ENCODE peak calls at places on chromosomes 13 and 19, in seven cellular contexts. One of them, this sample, is unnamed.

GRCh38 chr19:40947114-40947513 is 44.0 kb upstream of the CYP2B6 start:
- DNase-seq in HepG2: no peak
- DNase-seq in GM12878: no peak
- DNase-seq in HCT116: no peak
- DNase-seq in K562: no peak
- DNase-seq in H1: no peak
- DNase-seq in SK-N-SH: no peak
- DNase-seq in this sample: no peak

GRCh38 chr13:26941345-26942174 is 181.0 kb upstream of the GPR12 start:
- DNase-seq in SK-N-SH: no peak
- DNase-seq in K562: no peak
- DNase-seq in HCT116: no peak
- DNase-seq in HepG2: no peak
- DNase-seq in H1: no peak
- DNase-seq in GM12878: no peak
- DNase-seq in this sample: no peak

GRCh38 chr19:14177496-14178074 is 28.4 kb downstream of the ADGRL1 start:
- DNase-seq in H1: no peak
- DNase-seq in GM12878: no peak
- DNase-seq in HepG2: no peak
- DNase-seq in HCT116: no peak
- DNase-seq in K562: no peak
- DNase-seq in SK-N-SH: peak
- DNase-seq in this sample: no peak

GRCh38 chr13:67792151-67792665 is 562.1 kb upstream of the PCDH9 start:
- DNase-seq in HepG2: no peak
- DNase-seq in HCT116: no peak
- DNase-seq in K562: no peak
- DNase-seq in H1: no peak
- DNase-seq in SK-N-SH: no peak
- DNase-seq in GM12878: no peak
- DNase-seq in this sample: no peak

GRCh38 chr19:28522545-28522922 is 690.4 kb downstream of the UQCRFS1 start:
- DNase-seq in HCT116: no peak
- DNase-seq in HepG2: no peak
- DNase-seq in H1: no peak
- DNase-seq in K562: peak
- DNase-seq in GM12878: no peak
- DNase-seq in SK-N-SH: no peak
- DNase-seq in this sample: no peak

GRCh38 chr13:45714170-45714569 is 12.1 kb downstream of the CBY2 start:
- DNase-seq in HepG2: no peak
- DNase-seq in SK-N-SH: no peak
- DNase-seq in GM12878: no peak
- DNase-seq in HCT116: no peak
- DNase-seq in K562: no peak
- DNase-seq in H1: no peak
- DNase-seq in this sample: no peak

GRCh38 chr19:8567522-8568172 is 9.6 kb downstream of the MYO1F start:
- DNase-seq in K562: no peak
- DNase-seq in GM12878: no peak
- DNase-seq in HCT116: no peak
- DNase-seq in SK-N-SH: no peak
- DNase-seq in HepG2: no peak
- DNase-seq in H1: no peak
- DNase-seq in this sample: no peak

GRCh38 chr19:6970478-6970877 is 50.8 kb downstream of the MBD3L2B start:
- DNase-seq in K562: peak
- DNase-seq in SK-N-SH: peak
- DNase-seq in H1: no peak
- DNase-seq in HCT116: peak
- DNase-seq in HepG2: no peak
- DNase-seq in GM12878: no peak
- DNase-seq in this sample: no peak

GRCh38 chr19:10872551-10873107 is 1.3 kb downstream of the CARM1 start:
- DNase-seq in K562: no peak
- DNase-seq in GM12878: no peak
- DNase-seq in H1: no peak
- DNase-seq in HepG2: no peak
- DNase-seq in SK-N-SH: no peak
- DNase-seq in HCT116: no peak
- DNase-seq in this sample: no peak

GRCh38 chr19:1446713-1447564 is 3.0 kb upstream of the APC2 start:
- DNase-seq in HCT116: no peak
- DNase-seq in K562: peak
- DNase-seq in H1: no peak
- DNase-seq in GM12878: no peak
- DNase-seq in HepG2: no peak
- DNase-seq in SK-N-SH: peak
- DNase-seq in this sample: no peak

GRCh38 chr13:58455094-58455493 is 823.5 kb downstream of the PCDH17 start:
- DNase-seq in H1: no peak
- DNase-seq in GM12878: no peak
- DNase-seq in K562: no peak
- DNase-seq in HCT116: no peak
- DNase-seq in HepG2: no peak
- DNase-seq in SK-N-SH: no peak
- DNase-seq in this sample: no peak

GRCh38 chr13:58452123-58452623 is 820.6 kb downstream of the PCDH17 start:
- DNase-seq in H1: peak
- DNase-seq in SK-N-SH: no peak
- DNase-seq in HepG2: peak
- DNase-seq in K562: no peak
- DNase-seq in GM12878: no peak
- DNase-seq in HCT116: no peak
- DNase-seq in this sample: no peak
- TF ChIP-seq JUND in H1: no peak
- TF ChIP-seq JUND in SK-N-SH: no peak
- TF ChIP-seq JUND in HepG2: no peak
- TF ChIP-seq JUND in K562: no peak
- TF ChIP-seq JUND in GM12878: no peak
- TF ChIP-seq JUND in HCT116: no peak
- TF ChIP-seq JUND in this sample: no peak

GRCh38 chr13:78875792-78876580 is 217.0 kb upstream of the OBI1 start:
- DNase-seq in GM12878: no peak
- DNase-seq in HCT116: no peak
- DNase-seq in K562: no peak
- DNase-seq in SK-N-SH: no peak
- DNase-seq in H1: peak
- DNase-seq in HepG2: no peak
- DNase-seq in this sample: peak
- TF ChIP-seq JUND in GM12878: no peak
- TF ChIP-seq JUND in HCT116: no peak
- TF ChIP-seq JUND in K562: no peak
- TF ChIP-seq JUND in SK-N-SH: no peak
- TF ChIP-seq JUND in H1: no peak
- TF ChIP-seq JUND in HepG2: no peak
- TF ChIP-seq JUND in this sample: no peak

GRCh38 chr13:43054803-43055802 is 31.7 kb downstream of the DNAJC15 start:
- DNase-seq in HepG2: peak
- DNase-seq in H1: no peak
- DNase-seq in SK-N-SH: no peak
- DNase-seq in GM12878: no peak
- DNase-seq in K562: no peak
- DNase-seq in HCT116: no peak
- DNase-seq in this sample: no peak
- TF ChIP-seq JUND in HepG2: no peak
- TF ChIP-seq JUND in H1: peak
- TF ChIP-seq JUND in SK-N-SH: no peak
- TF ChIP-seq JUND in GM12878: no peak
- TF ChIP-seq JUND in K562: no peak
- TF ChIP-seq JUND in HCT116: no peak
- TF ChIP-seq JUND in this sample: no peak

DNA sequence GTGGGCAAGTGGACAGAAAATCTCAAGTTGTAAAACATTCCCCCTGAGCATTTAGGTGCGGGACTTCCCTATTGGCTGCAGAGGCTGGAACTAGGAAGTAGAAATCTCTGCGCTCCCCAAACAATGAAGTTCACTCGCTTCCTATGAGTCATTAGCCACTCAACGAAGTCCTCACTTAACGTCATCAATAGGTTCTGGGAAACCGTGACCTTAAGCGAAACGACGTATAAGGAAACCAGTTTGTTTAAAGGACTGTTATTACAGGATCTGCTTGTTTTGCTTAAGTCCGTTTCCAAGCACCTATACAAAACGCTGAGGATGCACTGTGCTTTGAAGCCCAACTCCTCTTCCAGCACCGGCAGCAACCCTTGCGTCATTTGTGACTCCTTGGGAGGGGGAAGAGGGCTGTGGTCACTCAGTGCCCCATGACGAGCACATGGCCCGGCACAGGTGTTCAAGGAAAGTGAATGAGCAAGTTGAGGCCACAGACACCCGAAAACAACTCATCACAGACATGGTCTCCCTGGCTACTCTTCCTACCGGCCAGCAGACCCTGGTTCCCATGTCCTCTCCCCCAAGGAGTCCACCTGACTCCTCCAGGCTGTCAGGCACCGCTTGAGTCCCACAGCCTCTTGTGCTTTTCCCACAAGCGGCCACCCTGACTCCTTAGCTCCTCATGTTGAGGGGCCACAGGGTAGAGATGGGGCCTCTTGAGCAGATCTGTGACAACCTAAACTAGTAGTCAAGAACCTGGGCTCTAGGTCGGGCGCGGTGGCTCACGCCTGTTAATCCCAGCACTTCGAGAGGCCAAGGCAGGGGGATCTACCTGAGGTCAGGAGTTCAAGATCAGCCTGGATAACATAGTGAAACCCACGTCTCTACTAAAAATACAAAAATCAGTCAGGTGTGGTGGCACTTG is 4.8 kb downstream of the RPS16 start:
- DNase-seq in H1: no peak
- DNase-seq in GM12878: no peak
- DNase-seq in K562: peak
- DNase-seq in HCT116: peak
- DNase-seq in HepG2: peak
- DNase-seq in SK-N-SH: no peak
- DNase-seq in this sample: peak
- TF ChIP-seq JUND in H1: no peak
- TF ChIP-seq JUND in GM12878: no peak
- TF ChIP-seq JUND in K562: peak
- TF ChIP-seq JUND in HCT116: peak
- TF ChIP-seq JUND in HepG2: no peak
- TF ChIP-seq JUND in SK-N-SH: peak
- TF ChIP-seq JUND in this sample: no peak

GRCh38 chr19:4583961-4584669 is 24.6 kb upstream of the SEMA6B start:
- DNase-seq in HCT116: no peak
- DNase-seq in K562: peak
- DNase-seq in HepG2: peak
- DNase-seq in GM12878: no peak
- DNase-seq in SK-N-SH: peak
- DNase-seq in H1: no peak
- DNase-seq in this sample: peak
- TF ChIP-seq JUND in HCT116: no peak
- TF ChIP-seq JUND in K562: peak
- TF ChIP-seq JUND in HepG2: no peak
- TF ChIP-seq JUND in GM12878: no peak
- TF ChIP-seq JUND in SK-N-SH: no peak
- TF ChIP-seq JUND in H1: no peak
- TF ChIP-seq JUND in this sample: no peak

GRCh38 chr13:52846567-52847321 is 1.7 kb downstream of the PCDH8 start:
- DNase-seq in HepG2: no peak
- DNase-seq in H1: no peak
- DNase-seq in HCT116: no peak
- DNase-seq in K562: no peak
- DNase-seq in GM12878: no peak
- DNase-seq in SK-N-SH: peak
- DNase-seq in this sample: no peak
- TF ChIP-seq JUND in HepG2: no peak
- TF ChIP-seq JUND in H1: no peak
- TF ChIP-seq JUND in HCT116: no peak
- TF ChIP-seq JUND in K562: no peak
- TF ChIP-seq JUND in GM12878: no peak
- TF ChIP-seq JUND in SK-N-SH: no peak
- TF ChIP-seq JUND in this sample: no peak

DNA sequence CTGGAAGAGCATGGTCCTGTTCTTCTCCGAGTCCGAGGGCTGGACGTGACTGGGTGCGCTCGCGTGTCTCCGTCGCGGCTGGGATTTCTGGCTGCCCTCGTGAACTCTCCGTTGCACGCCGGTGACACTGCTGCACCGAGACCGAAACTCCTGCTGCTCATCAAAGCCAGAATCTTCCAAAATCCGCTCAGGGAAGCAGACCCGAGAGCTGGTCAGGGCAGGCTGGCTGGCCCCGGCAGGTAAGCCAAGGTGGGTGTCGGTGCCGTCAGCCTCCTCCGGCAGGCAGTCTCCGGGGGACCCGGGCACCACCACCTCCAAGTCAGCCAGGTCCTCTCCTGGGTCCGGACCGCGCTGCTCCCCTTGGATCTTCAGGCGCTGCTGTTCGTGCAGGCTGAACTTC is 119.9 kb downstream of the TBC1D4 start:
- DNase-seq in HepG2: no peak
- DNase-seq in K562: no peak
- DNase-seq in H1: no peak
- DNase-seq in GM12878: no peak
- DNase-seq in HCT116: no peak
- DNase-seq in SK-N-SH: no peak
- DNase-seq in this sample: no peak
- TF ChIP-seq JUND in HepG2: no peak
- TF ChIP-seq JUND in K562: no peak
- TF ChIP-seq JUND in H1: no peak
- TF ChIP-seq JUND in GM12878: no peak
- TF ChIP-seq JUND in HCT116: no peak
- TF ChIP-seq JUND in SK-N-SH: no peak
- TF ChIP-seq JUND in this sample: no peak

GRCh38 chr13:50713849-50714248 is 129.6 kb downstream of the DLEU7 start:
- DNase-seq in H1: no peak
- DNase-seq in SK-N-SH: no peak
- DNase-seq in K562: no peak
- DNase-seq in GM12878: peak
- DNase-seq in HCT116: no peak
- DNase-seq in HepG2: no peak
- DNase-seq in this sample: no peak

GRCh38 chr13:50712469-50712868 is 131.0 kb downstream of the DLEU7 start:
- DNase-seq in H1: no peak
- DNase-seq in HepG2: no peak
- DNase-seq in SK-N-SH: no peak
- DNase-seq in K562: no peak
- DNase-seq in GM12878: no peak
- DNase-seq in HCT116: no peak
- DNase-seq in this sample: no peak

GRCh38 chr13:50711449-50711848 is 132.0 kb downstream of the DLEU7 start:
- DNase-seq in SK-N-SH: peak
- DNase-seq in HCT116: no peak
- DNase-seq in K562: no peak
- DNase-seq in HepG2: no peak
- DNase-seq in H1: no peak
- DNase-seq in GM12878: no peak
- DNase-seq in this sample: no peak

GRCh38 chr13:50714886-50715285 is 128.6 kb downstream of the DLEU7 start:
- DNase-seq in HCT116: no peak
- DNase-seq in K562: no peak
- DNase-seq in GM12878: no peak
- DNase-seq in SK-N-SH: no peak
- DNase-seq in HepG2: no peak
- DNase-seq in H1: no peak
- DNase-seq in this sample: no peak

DNA sequence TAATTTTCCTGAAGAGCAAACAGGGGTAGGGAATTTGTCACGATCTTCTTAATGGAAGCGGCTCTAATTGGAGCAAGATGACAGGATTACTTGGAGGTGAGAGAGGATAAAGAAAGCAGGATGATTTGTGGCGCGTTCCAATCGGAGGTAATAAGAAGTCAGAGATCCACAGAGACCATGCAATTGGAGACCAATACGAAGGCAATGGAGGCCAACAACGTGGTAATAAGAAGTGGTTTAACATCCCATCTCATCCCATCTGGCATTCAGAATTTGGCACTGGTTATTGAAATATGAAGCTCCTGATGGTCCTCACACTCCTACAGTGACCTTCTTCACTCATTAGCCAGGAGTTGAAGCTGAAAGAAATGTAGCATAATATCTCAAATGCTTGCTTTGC is 130.6 kb downstream of the DLEU7 start:
- DNase-seq in HCT116: no peak
- DNase-seq in GM12878: no peak
- DNase-seq in SK-N-SH: no peak
- DNase-seq in K562: no peak
- DNase-seq in H1: no peak
- DNase-seq in HepG2: no peak
- DNase-seq in this sample: no peak
- TF ChIP-seq JUND in HCT116: no peak
- TF ChIP-seq JUND in GM12878: no peak
- TF ChIP-seq JUND in SK-N-SH: no peak
- TF ChIP-seq JUND in K562: no peak
- TF ChIP-seq JUND in H1: no peak
- TF ChIP-seq JUND in HepG2: no peak
- TF ChIP-seq JUND in this sample: no peak